ENCODE peak calls at places on chromosomes 5 and 9, in seven cellular contexts. W is left lung, J is fibroblast of mammary gland, N is neural progenitor cell, H is AG10803, A is MM.1S, E is pancreas. R is an unnamed sample.

GRCh38 chr9:38440511-38440910 is 16.3 kb upstream of the IGFBPL1 start:
- DNase-seq in W (no peak), J (no peak), N (no peak), H (no peak), A (no peak), E (no peak), R (no peak)

GRCh38 chr9:87733273-87734054 is 7.5 kb downstream of the CTSL start:
- DNase-seq in W (no peak), J (no peak), N (no peak), H (no peak), A (no peak), E (no peak), R (no peak)

GRCh38 chr9:16726023-16726422 is 144.4 kb downstream of the BNC2 start:
- DNase-seq in W (no peak), J (peak; percentile 65), N (peak; percentile 27), H (peak; percentile 64), A (peak; percentile 8), E (no peak), R (no peak)

GRCh38 chr5:107577551-107577950 is 93.2 kb downstream of the EFNA5 start:
- DNase-seq in W (no peak), J (no peak), N (peak; percentile 80), H (no peak), A (no peak), E (no peak), R (no peak)

GRCh38 chr5:156329197-156329611 is 2.2 kb downstream of the SGCD start:
- DNase-seq in W (no peak), J (no peak), N (no peak), H (peak; percentile 70), A (no peak), E (no peak), R (no peak)

GRCh38 chr5:6744841-6745705 is 31.8 kb downstream of the TENT4A start:
- DNase-seq in W (no peak), J (no peak), N (no peak), H (no peak), A (no peak), E (no peak), R (no peak)

GRCh38 chr5:34541067-34541466 is 115.1 kb upstream of the RAI14 start:
- DNase-seq in W (no peak), J (no peak), N (no peak), H (no peak), A (no peak), E (no peak), R (no peak)

GRCh38 chr5:154430961-154431630 is 14.7 kb upstream of the SAP30L start:
- DNase-seq in W (no peak), J (no peak), N (no peak), H (no peak), A (no peak), E (no peak), R (no peak)

GRCh38 chr5:111779260-111780254 is 22.6 kb upstream of the NREP start:
- DNase-seq in W (no peak), J (peak; percentile 45), N (no peak), H (peak; percentile 31), A (no peak), E (no peak), R (no peak)

GRCh38 chr5:114097570-114097969 is 264.3 kb upstream of the KCNN2 start:
- DNase-seq in W (no peak), J (no peak), N (no peak), H (no peak), A (no peak), E (no peak), R (no peak)

GRCh38 chr5:96781031-96781733 is 26.6 kb downstream of the ERAP1 start:
- DNase-seq in W (no peak), J (peak; percentile 49), N (no peak), H (peak; percentile 61), A (no peak), E (no peak), R (no peak)

GRCh38 chr9:123669355-123669754 is 260.6 kb downstream of the DENND1A start:
- DNase-seq in W (no peak), J (no peak), N (peak; percentile 41), H (peak; percentile 16), A (no peak), E (no peak), R (no peak)

GRCh38 chr5:32329395-32329834 is 16.7 kb upstream of the MTMR12 start:
- DNase-seq in W (no peak), J (peak; percentile 65), N (peak; percentile 63), H (peak; percentile 63), A (peak; percentile 73), E (peak; percentile 75), R (no peak)

GRCh38 chr5:125928663-125929062 is 494.5 kb upstream of the GRAMD2B start:
- DNase-seq in W (no peak), J (peak; percentile 4), N (no peak), H (no peak), A (no peak), E (no peak), R (no peak)

GRCh38 chr9:91560301-91560700 is 136.7 kb upstream of the NFIL3 start:
- DNase-seq in W (no peak), J (no peak), N (no peak), H (peak; percentile 58), A (no peak), E (no peak), R (no peak)

GRCh38 chr9:34158362-34158869 is 20.4 kb upstream of the UBAP1 start:
- DNase-seq in W (no peak), J (peak; percentile 88), N (no peak), H (peak; percentile 72), A (no peak), E (no peak), R (no peak)

GRCh38 chr5:172133359-172134029 is 54.5 kb downstream of the STK10 start:
- DNase-seq in W (no peak), J (peak; percentile 98), N (no peak), H (peak; percentile 99), A (no peak), E (peak; percentile 13), R (no peak)

GRCh38 chr9:106535439-106535838 is 327.5 kb upstream of the ZNF462 start:
- DNase-seq in W (no peak), J (no peak), N (peak; percentile 9), H (no peak), A (no peak), E (no peak), R (no peak)

GRCh38 chr5:94785111-94785510 is 166.6 kb downstream of the SLF1 start:
- DNase-seq in W (no peak), J (no peak), N (no peak), H (no peak), A (peak; percentile 24), E (no peak), R (no peak)
- TF ChIP-seq CTCF in W (no peak), J (peak; percentile 23), N (peak; percentile 30), H (peak; percentile 50), A (peak; percentile 25), E (no peak), R (peak; percentile 70)

GRCh38 chr5:57066921-57067914 is 106.6 kb upstream of the GPBP1 start:
- DNase-seq in W (no peak), J (peak; percentile 13), N (no peak), H (no peak), A (no peak), E (no peak), R (no peak)
- TF ChIP-seq CTCF in W (no peak), J (no peak), N (no peak), H (no peak), A (no peak), E (no peak), R (no peak)

DNA sequence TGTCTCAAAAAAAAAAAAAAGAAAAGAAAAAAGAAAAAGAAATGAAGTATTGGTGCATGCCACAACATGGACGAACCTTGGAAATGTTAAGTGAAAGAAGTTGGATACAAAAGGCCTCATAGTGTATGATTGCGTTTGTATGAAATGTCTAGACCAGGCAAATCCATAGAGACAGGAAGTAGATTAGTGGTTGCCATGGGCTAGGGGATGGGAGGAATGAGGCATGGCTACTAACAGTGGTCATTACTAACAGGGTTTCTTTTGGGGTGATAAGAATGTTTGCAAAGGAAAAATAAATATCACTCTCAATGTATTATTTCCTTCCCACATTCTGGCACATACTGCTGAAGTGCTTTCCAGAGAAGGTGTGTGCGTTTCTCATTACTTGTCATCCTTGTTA is 44.1 kb downstream of the UGCG start:
- DNase-seq in W (no peak), J (no peak), N (no peak), H (peak; percentile 39), A (no peak), E (no peak), R (no peak)
- TF ChIP-seq CTCF in W (no peak), J (no peak), N (no peak), H (no peak), A (no peak), E (no peak), R (no peak)

GRCh38 chr5:163503106-163504090 is 2.0 kb upstream of the MAT2B start:
- DNase-seq in W (peak; percentile 78), J (peak; percentile 89), N (peak; percentile 74), H (peak; percentile 82), A (peak; percentile 71), E (peak; percentile 58), R (no peak)
- TF ChIP-seq CTCF in W (no peak), J (peak; percentile 47), N (peak; percentile 43), H (peak; percentile 64), A (peak; percentile 62), E (no peak), R (peak; percentile 70)

GRCh38 chr5:76402251-76402879 is 720 bp upstream of the IQGAP2 start:
- DNase-seq in W (no peak), J (no peak), N (peak; percentile 79), H (no peak), A (peak; percentile 90), E (peak; percentile 59), R (no peak)

GRCh38 chr5:76403963-76404693 is 1.0 kb downstream of the IQGAP2 start:
- DNase-seq in W (peak; percentile 86), J (no peak), N (peak; percentile 79), H (no peak), A (peak; percentile 75), E (peak; percentile 85), R (no peak)

GRCh38 chr5:76404694-76405306 is 1.7 kb downstream of the IQGAP2 start:
- DNase-seq in W (no peak), J (no peak), N (no peak), H (no peak), A (peak; percentile 79), E (no peak), R (no peak)

GRCh38 chr5:76402880-76403712 is at the start of gene IQGAP2:
- DNase-seq in W (peak; percentile 95), J (peak; percentile 24), N (peak; percentile 87), H (peak; percentile 15), A (peak; percentile 88), E (peak; percentile 91), R (no peak)

DNA sequence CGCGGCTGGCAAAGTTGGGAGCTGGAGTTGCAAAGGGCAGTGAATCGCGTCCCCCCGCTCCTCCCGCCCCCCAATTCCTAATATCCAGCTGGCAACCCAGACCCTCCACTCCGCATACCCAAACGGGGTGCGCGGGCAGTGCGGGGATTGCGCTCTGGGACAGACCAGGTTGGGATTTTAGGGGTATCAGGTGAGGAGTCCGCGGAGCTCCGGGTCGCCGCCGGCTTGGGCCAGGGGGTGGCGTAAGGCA is 553 bp downstream of the IQGAP2 start:
- DNase-seq in W (no peak), J (no peak), N (no peak), H (no peak), A (no peak), E (no peak), R (no peak)
- TF ChIP-seq CTCF in W (no peak), J (no peak), N (peak; percentile 59), H (no peak), A (peak; percentile 51), E (no peak), R (peak; percentile 55)

GRCh38 chr9:72394061-72394460 is 29.1 kb upstream of the ZFAND5 start:
- DNase-seq in W (no peak), J (no peak), N (no peak), H (no peak), A (no peak), E (no peak), R (no peak)
- TF ChIP-seq CTCF in W (no peak), J (no peak), N (no peak), H (no peak), A (no peak), E (no peak), R (no peak)

GRCh38 chr5:134561871-134562296 is 36.4 kb downstream of the JADE2 start:
- DNase-seq in W (no peak), J (peak; percentile 81), N (peak; percentile 69), H (peak; percentile 54), A (no peak), E (no peak), R (no peak)
- TF ChIP-seq CTCF in W (peak; percentile 17), J (peak; percentile 46), N (peak; percentile 69), H (peak; percentile 59), A (peak; percentile 22), E (no peak), R (peak; percentile 70)

R was measured in chondrocyte.